ENCODE peak calls at places on chromosomes 13 and 19, in ten cellular contexts. J is fibroblast of pulmonary artery; D is tibial artery; U is activated CD4-positive, alpha-beta T cell treated with anti-CD3 and anti-CD28 coated beads for 24 hours; Z is hepatic stellate cell; Q is LHCN-M2; M is H4; O is A549; B is activated naive CD4-positive, alpha-beta T cell treated with Interleukin-2 at 50 U/mL for 16 hours; T is nucleus accumbens. C is an unnamed sample.

GRCh38 chr19:1251233-1251502 is 2.8 kb downstream of the MIDN start:
- DNase-seq in J (peak; percentile 82), D (no peak), U (no peak), Z (peak; percentile 57), Q (peak; percentile 73), M (no peak), O (no peak), B (no peak), T (no peak), C (no peak)

GRCh38 chr19:53365134-53365898 is at the start of gene ZNF525:
- DNase-seq in J (peak; percentile 79), D (peak; percentile 95), U (peak; percentile 87), Z (peak; percentile 78), Q (peak; percentile 73), M (peak; percentile 39), O (no peak), B (peak; percentile 97), T (peak; percentile 78), C (peak; percentile 78)

GRCh38 chr19:18007939-18008673 is at the start of gene ARRDC2:
- DNase-seq in J (peak; percentile 92), D (peak; percentile 96), U (peak; percentile 76), Z (peak; percentile 99), Q (peak; percentile 81), M (no peak), O (no peak), B (peak; percentile 87), T (peak; percentile 89), C (peak; percentile 93)

GRCh38 chr19:29965529-29965928 is 23.5 kb downstream of the URI1 start:
- DNase-seq in J (no peak), D (no peak), U (no peak), Z (no peak), Q (peak; percentile 39), M (no peak), O (no peak), B (no peak), T (no peak), C (no peak)

GRCh38 chr19:5057860-5058259 is 88.9 kb downstream of the KDM4B start:
- DNase-seq in J (peak; percentile 21), D (no peak), U (no peak), Z (peak; percentile 34), Q (no peak), M (peak; percentile 24), O (peak; percentile 23), B (no peak), T (no peak), C (no peak)

GRCh38 chr19:7857727-7858701 is 16.2 kb downstream of the PRR36 start:
- DNase-seq in J (no peak), D (no peak), U (no peak), Z (no peak), Q (no peak), M (no peak), O (no peak), B (no peak), T (no peak), C (no peak)

GRCh38 chr19:38932425-38933179 is 1.9 kb downstream of the MRPS12 start:
- DNase-seq in J (peak; percentile 68), D (no peak), U (no peak), Z (no peak), Q (peak; percentile 48), M (peak; percentile 60), O (peak; percentile 89), B (peak; percentile 34), T (no peak), C (no peak)

GRCh38 chr13:81334481-81334880 is 993.6 kb upstream of the SPRY2 start:
- DNase-seq in J (no peak), D (no peak), U (no peak), Z (no peak), Q (no peak), M (no peak), O (no peak), B (no peak), T (no peak), C (no peak)

GRCh38 chr13:25137624-25137892 is 34.5 kb downstream of the AMER2 start:
- DNase-seq in J (no peak), D (no peak), U (no peak), Z (no peak), Q (no peak), M (no peak), O (no peak), B (no peak), T (no peak), C (no peak)

GRCh38 chr19:30895946-30896345 is 453.3 kb downstream of the TSHZ3 start:
- DNase-seq in J (no peak), D (no peak), U (no peak), Z (no peak), Q (no peak), M (no peak), O (no peak), B (no peak), T (no peak), C (no peak)

GRCh38 chr13:109336730-109337129 is 449.7 kb downstream of the IRS2 start:
- DNase-seq in J (peak; percentile 77), D (no peak), U (no peak), Z (peak; percentile 17), Q (peak; percentile 77), M (no peak), O (no peak), B (no peak), T (no peak), C (no peak)

GRCh38 chr13:91598655-91599054 is 200.2 kb downstream of the GPC5 start:
- DNase-seq in J (no peak), D (no peak), U (no peak), Z (no peak), Q (no peak), M (no peak), O (no peak), B (no peak), T (no peak), C (no peak)

GRCh38 chr13:50015263-50015662 is at the start of gene KCNRG:
- DNase-seq in J (peak; percentile 58), D (no peak), U (no peak), Z (no peak), Q (no peak), M (no peak), O (no peak), B (no peak), T (no peak), C (no peak)

GRCh38 chr19:28526042-28526441 is 686.9 kb downstream of the UQCRFS1 start:
- DNase-seq in J (no peak), D (no peak), U (no peak), Z (no peak), Q (no peak), M (no peak), O (no peak), B (no peak), T (no peak), C (no peak)

GRCh38 chr19:30855475-30855874 is 483.3 kb downstream of the ZNF536 start:
- DNase-seq in J (no peak), D (peak; percentile 40), U (no peak), Z (no peak), Q (no peak), M (no peak), O (no peak), B (no peak), T (no peak), C (no peak)

GRCh38 chr13:33025220-33025744 is 9.1 kb downstream of the KL start:
- DNase-seq in J (no peak), D (no peak), U (no peak), Z (no peak), Q (no peak), M (no peak), O (no peak), B (no peak), T (no peak), C (no peak)

GRCh38 chr19:1491114-1491848 is at the start of gene REEP6:
- DNase-seq in J (no peak), D (no peak), U (no peak), Z (no peak), Q (no peak), M (no peak), O (no peak), B (no peak), T (no peak), C (no peak)

GRCh38 chr19:33890569-33890968 is 93.9 kb downstream of the KCTD15 start:
- DNase-seq in J (no peak), D (no peak), U (no peak), Z (no peak), Q (no peak), M (no peak), O (no peak), B (no peak), T (no peak), C (no peak)

GRCh38 chr13:112060899-112061366 is 6.0 kb upstream of the SOX1 start:
- DNase-seq in J (no peak), D (no peak), U (no peak), Z (no peak), Q (no peak), M (no peak), O (no peak), B (no peak), T (no peak), C (no peak)

GRCh38 chr13:65783383-65783782 is 1446.8 kb downstream of the PCDH9 start:
- DNase-seq in J (no peak), D (no peak), U (no peak), Z (no peak), Q (no peak), M (no peak), O (no peak), B (no peak), T (no peak), C (no peak)

GRCh38 chr19:13055213-13056051 is 47.2 kb downstream of the LYL1 start:
- DNase-seq in J (peak; percentile 95), D (peak; percentile 95), U (no peak), Z (peak; percentile 92), Q (peak; percentile 64), M (peak; percentile 90), O (no peak), B (no peak), T (no peak), C (no peak)

GRCh38 chr13:19766637-19767036 is 16.1 kb downstream of the PSPC1 start:
- DNase-seq in J (no peak), D (no peak), U (no peak), Z (no peak), Q (no peak), M (no peak), O (no peak), B (no peak), T (no peak), C (no peak)

GRCh38 chr13:24511824-24512207 is 762 bp downstream of the PARP4 start:
- DNase-seq in J (no peak), D (no peak), U (no peak), Z (no peak), Q (no peak), M (no peak), O (peak; percentile 2), B (no peak), T (no peak), C (no peak)

GRCh38 chr13:99310382-99311031 is 3.3 kb upstream of the GPR183 start:
- DNase-seq in J (peak; percentile 49), D (no peak), U (no peak), Z (peak; percentile 40), Q (peak; percentile 85), M (no peak), O (no peak), B (no peak), T (no peak), C (no peak)

GRCh38 chr13:112435973-112436372 is 59.8 kb downstream of the SPACA7 start:
- DNase-seq in J (no peak), D (no peak), U (no peak), Z (no peak), Q (no peak), M (no peak), O (no peak), B (no peak), T (no peak), C (no peak)

GRCh38 chr13:113648218-113648615 is 9.8 kb downstream of the ATP4B start:
- DNase-seq in J (no peak), D (peak; percentile 62), U (no peak), Z (no peak), Q (no peak), M (no peak), O (no peak), B (no peak), T (no peak), C (no peak)

GRCh38 chr19:16886305-16886880 is 2.4 kb upstream of the F2RL3 start:
- DNase-seq in J (peak; percentile 96), D (no peak), U (no peak), Z (peak; percentile 84), Q (peak; percentile 20), M (peak; percentile 73), O (no peak), B (no peak), T (no peak), C (no peak)

GRCh38 chr19:32580901-32581703 is at the start of gene PDCD5:
- DNase-seq in J (peak; percentile 94), D (peak; percentile 98), U (peak; percentile 94), Z (peak; percentile 94), Q (peak; percentile 90), M (peak; percentile 90), O (peak; percentile 98), B (peak; percentile 98), T (peak; percentile 94), C (peak; percentile 96)

C was measured in GM18507.